ENCODE peak calls at places on chromosomes 13 and 19, in six cellular contexts. L, Z, A, J, N and F are unnamed samples.

GRCh38 chr13:19984430-19985218 is 26.1 kb downstream of the ZMYM2 start:
- DNase-seq in N (no peak), Z (no peak), A (no peak), J (no peak), L (peak), F (no peak)

GRCh38 chr19:33064778-33065550 is at the start of gene RHPN2:
- DNase-seq in L (peak), Z (peak), A (no peak), J (peak), N (no peak), F (peak)

GRCh38 chr13:113397606-113398425 is 33.9 kb upstream of the GRTP1 start:
- DNase-seq in Z (no peak), L (no peak), J (no peak), N (no peak), A (no peak), F (no peak)

GRCh38 chr19:19381007-19381926 is 24.2 kb upstream of the GATAD2A start:
- DNase-seq in L (no peak), N (no peak), J (no peak), Z (no peak), A (no peak), F (no peak)

GRCh38 chr19:35120898-35121297 is 5.3 kb downstream of the FXYD3 start:
- DNase-seq in J (no peak), N (no peak), L (no peak), A (no peak), Z (no peak), F (no peak)

GRCh38 chr13:28532226-28533048 is 37.5 kb upstream of the FLT1 start:
- DNase-seq in J (no peak), Z (peak), N (no peak), L (no peak), A (no peak), F (no peak)

GRCh38 chr13:26132756-26133155 is 80.9 kb upstream of the SHISA2 start:
- DNase-seq in A (no peak), L (no peak), Z (no peak), J (no peak), N (no peak), F (no peak)

GRCh38 chr19:46413262-46414031 is at the start of gene CCDC8:
- DNase-seq in L (peak), Z (no peak), A (no peak), J (no peak), N (no peak), F (peak)

GRCh38 chr13:100461309-100462035 is 127.1 kb downstream of the GGACT start:
- DNase-seq in J (no peak), Z (no peak), L (peak), A (no peak), N (peak), F (no peak)

GRCh38 chr13:59700281-59700680 is 463.4 kb downstream of the DIAPH3 start:
- DNase-seq in L (no peak), N (no peak), Z (no peak), J (no peak), A (no peak), F (no peak)

GRCh38 chr19:58277748-58278147 is 1.0 kb upstream of the ZNF8 start:
- DNase-seq in J (no peak), A (no peak), N (no peak), Z (no peak), L (no peak), F (no peak)

GRCh38 chr13:60351326-60351725 is 45.7 kb upstream of the TDRD3 start:
- DNase-seq in A (no peak), Z (no peak), L (no peak), J (no peak), N (no peak), F (no peak)

GRCh38 chr13:111043575-111043982 is 71.5 kb upstream of the ARHGEF7 start:
- DNase-seq in Z (no peak), J (no peak), N (no peak), A (no peak), L (no peak), F (peak)

GRCh38 chr19:41872775-41873647 is 4.1 kb upstream of the CD79A start:
- DNase-seq in A (no peak), Z (peak), N (no peak), L (peak), J (peak), F (no peak)

GRCh38 chr13:51848674-51849073 is 3.7 kb upstream of the TMEM272 start:
- DNase-seq in J (no peak), N (no peak), L (no peak), A (no peak), Z (no peak), F (no peak)

GRCh38 chr13:100210966-100211710 is 122.2 kb downstream of the PCCA start:
- DNase-seq in A (no peak), L (no peak), J (no peak), N (no peak), Z (no peak), F (no peak)

GRCh38 chr19:31263317-31263716 is 85.9 kb downstream of the TSHZ3 start:
- DNase-seq in L (no peak), N (no peak), J (no peak), A (no peak), Z (no peak), F (no peak)

GRCh38 chr19:54218960-54219661 is 3.7 kb downstream of the LILRB3 start:
- DNase-seq in Z (no peak), J (no peak), L (no peak), A (no peak), N (no peak), F (no peak)

GRCh38 chr13:36789061-36789460 is 30.0 kb upstream of the RFXAP start:
- DNase-seq in L (no peak), A (no peak), J (no peak), Z (no peak), N (no peak), F (no peak)

GRCh38 chr13:50609016-50609415 is 234.5 kb downstream of the DLEU7 start:
- DNase-seq in Z (no peak), J (no peak), N (no peak), A (no peak), L (no peak), F (no peak)

GRCh38 chr13:113861433-113862030 is 2.3 kb downstream of the GAS6 start:
- DNase-seq in N (no peak), L (peak), J (no peak), A (no peak), Z (no peak), F (peak)

GRCh38 chr19:13537454-13537853 is 31.2 kb upstream of the CACNA1A start:
- DNase-seq in L (no peak), Z (no peak), N (peak), A (no peak), J (no peak), F (no peak)